ENCODE peak calls at places on chromosomes 6 and 20, in ten cellular contexts. E is glutamatergic neuron, O is ovary, Y is epithelial cell of proximal tubule, R is A549, Q is MCF 10A, G is foreskin fibroblast, T is PC-9, K is GM23338, C is fibroblast of the aortic adventitia. A is an unnamed sample.

GRCh38 chr6:53495496-53495895 is 49.4 kb downstream of the GCLC start:
- DNase-seq in E (no peak), O (no peak), Y (no peak), R (no peak), Q (no peak), G (no peak), T (no peak), K (no peak), C (no peak), A (no peak)

GRCh38 chr20:46348972-46349741 is 40.9 kb upstream of the CDH22 start:
- DNase-seq in E (peak; percentile 89), O (peak; percentile 76), Y (no peak), R (peak; percentile 67), Q (peak; percentile 47), G (no peak), T (no peak), K (peak; percentile 87), C (peak; percentile 49), A (peak; percentile 59)

GRCh38 chr6:158787395-158787794 is 31.8 kb downstream of the EZR start:
- DNase-seq in E (no peak), O (no peak), Y (no peak), R (no peak), Q (no peak), G (no peak), T (no peak), K (no peak), C (no peak), A (peak; percentile 10)

GRCh38 chr6:89160693-89161092 is 14.8 kb downstream of the PM20D2 start:
- DNase-seq in E (no peak), O (no peak), Y (no peak), R (no peak), Q (no peak), G (no peak), T (no peak), K (no peak), C (no peak), A (no peak)

GRCh38 chr6:31901415-31901952 is 402 bp downstream of the ZBTB12 start:
- DNase-seq in E (no peak), O (no peak), Y (no peak), R (peak; percentile 31), Q (peak; percentile 33), G (peak; percentile 47), T (no peak), K (peak; percentile 63), C (peak; percentile 45), A (peak; percentile 69)

GRCh38 chr6:69693749-69694148 is 103.1 kb downstream of the LMBRD1 start:
- DNase-seq in E (no peak), O (no peak), Y (no peak), R (no peak), Q (peak; percentile 26), G (peak; percentile 6), T (no peak), K (no peak), C (peak; percentile 4), A (no peak)

GRCh38 chr6:91081452-91082067 is 494.7 kb upstream of the MAP3K7 start:
- DNase-seq in E (no peak), O (no peak), Y (no peak), R (peak; percentile 2), Q (peak; percentile 61), G (peak; percentile 0), T (no peak), K (peak; percentile 84), C (peak; percentile 38), A (no peak)

GRCh38 chr6:144127097-144127496 is 23.2 kb upstream of the STX11 start:
- DNase-seq in E (no peak), O (no peak), Y (no peak), R (no peak), Q (no peak), G (no peak), T (no peak), K (no peak), C (no peak), A (no peak)

DNA sequence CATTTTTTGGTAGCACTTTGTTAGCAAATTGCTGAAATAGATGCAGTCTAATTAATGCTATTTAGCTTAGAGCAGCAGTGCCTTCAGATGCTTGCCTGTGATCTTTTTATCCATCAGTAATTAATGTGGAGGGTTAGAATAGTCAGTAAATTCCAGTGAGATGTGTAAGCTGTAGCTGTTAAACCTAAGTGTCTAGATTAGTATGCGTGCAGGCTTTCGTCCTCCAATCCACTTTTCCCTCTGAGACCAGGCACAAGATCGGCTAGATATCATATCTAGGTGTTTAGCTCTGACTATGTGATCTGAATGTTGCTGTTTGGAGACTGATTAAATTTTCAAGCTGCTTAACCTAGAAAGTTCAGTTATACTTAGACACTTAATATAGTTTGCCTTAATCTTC is 41.1 kb downstream of the XRN2 start:
- DNase-seq in E (no peak), O (no peak), Y (no peak), R (no peak), Q (no peak), G (no peak), T (no peak), K (no peak), C (no peak), A (no peak)
- TF ChIP-seq CTCF in E (no peak), O (no peak), Y (no peak), R (no peak), Q (no peak), G (no peak), T (no peak), K (no peak), C (no peak), A (no peak)

DNA sequence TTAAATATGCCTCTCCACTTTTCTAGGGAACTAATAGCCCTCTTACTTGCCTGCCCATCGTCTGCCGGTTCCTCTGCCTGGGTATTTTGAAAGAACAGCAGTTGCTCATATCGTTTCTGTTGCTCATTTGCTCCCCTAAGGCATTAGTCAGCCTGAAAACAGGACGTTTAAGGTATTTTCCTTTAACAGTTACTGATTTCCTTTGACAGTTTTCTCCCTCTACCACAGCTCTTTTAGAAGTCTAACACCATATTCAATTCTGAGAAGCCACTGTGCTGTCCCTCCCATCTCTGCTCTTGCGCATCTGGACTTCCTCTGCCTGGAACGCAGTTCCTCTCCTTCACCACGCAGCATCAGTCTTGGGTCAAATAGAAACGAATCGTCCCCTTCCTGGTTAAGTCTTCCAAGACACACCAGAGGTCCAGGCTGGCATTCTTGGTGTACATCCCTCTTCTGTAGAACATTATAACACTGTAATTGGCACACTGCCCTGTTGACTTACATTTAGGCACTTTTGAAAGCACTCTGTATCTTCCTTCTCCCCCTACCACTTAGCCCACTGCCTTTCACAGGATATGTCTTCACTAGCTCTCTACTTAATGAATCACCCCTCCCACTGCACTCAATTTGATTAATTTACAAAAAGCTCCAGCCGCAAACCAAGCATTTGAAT is 141.0 kb upstream of the CARMIL1 start:
- DNase-seq in E (no peak), O (peak; percentile 49), Y (no peak), R (peak; percentile 38), Q (peak; percentile 84), G (peak; percentile 78), T (no peak), K (no peak), C (peak; percentile 82), A (peak; percentile 70)
- TF ChIP-seq CTCF in E (no peak), O (peak; percentile 13), Y (no peak), R (peak; percentile 8), Q (peak; percentile 17), G (peak; percentile 44), T (no peak), K (no peak), C (peak; percentile 53), A (peak; percentile 30)

GRCh38 chr20:38789503-38790209 is 15.8 kb upstream of the PPP1R16B start:
- DNase-seq in E (no peak), O (no peak), Y (peak; percentile 3), R (no peak), Q (peak; percentile 38), G (peak; percentile 35), T (peak; percentile 84), K (peak; percentile 23), C (peak; percentile 22), A (no peak)

GRCh38 chr20:38791291-38791690 is 14.2 kb upstream of the PPP1R16B start:
- DNase-seq in E (no peak), O (no peak), Y (no peak), R (no peak), Q (no peak), G (no peak), T (no peak), K (no peak), C (no peak), A (no peak)

GRCh38 chr20:38791940-38792339 is 13.6 kb upstream of the PPP1R16B start:
- DNase-seq in E (no peak), O (no peak), Y (no peak), R (no peak), Q (no peak), G (no peak), T (no peak), K (no peak), C (no peak), A (no peak)

GRCh38 chr20:38787870-38788269 is 17.6 kb upstream of the PPP1R16B start:
- DNase-seq in E (no peak), O (no peak), Y (no peak), R (no peak), Q (no peak), G (no peak), T (no peak), K (no peak), C (no peak), A (no peak)

DNA sequence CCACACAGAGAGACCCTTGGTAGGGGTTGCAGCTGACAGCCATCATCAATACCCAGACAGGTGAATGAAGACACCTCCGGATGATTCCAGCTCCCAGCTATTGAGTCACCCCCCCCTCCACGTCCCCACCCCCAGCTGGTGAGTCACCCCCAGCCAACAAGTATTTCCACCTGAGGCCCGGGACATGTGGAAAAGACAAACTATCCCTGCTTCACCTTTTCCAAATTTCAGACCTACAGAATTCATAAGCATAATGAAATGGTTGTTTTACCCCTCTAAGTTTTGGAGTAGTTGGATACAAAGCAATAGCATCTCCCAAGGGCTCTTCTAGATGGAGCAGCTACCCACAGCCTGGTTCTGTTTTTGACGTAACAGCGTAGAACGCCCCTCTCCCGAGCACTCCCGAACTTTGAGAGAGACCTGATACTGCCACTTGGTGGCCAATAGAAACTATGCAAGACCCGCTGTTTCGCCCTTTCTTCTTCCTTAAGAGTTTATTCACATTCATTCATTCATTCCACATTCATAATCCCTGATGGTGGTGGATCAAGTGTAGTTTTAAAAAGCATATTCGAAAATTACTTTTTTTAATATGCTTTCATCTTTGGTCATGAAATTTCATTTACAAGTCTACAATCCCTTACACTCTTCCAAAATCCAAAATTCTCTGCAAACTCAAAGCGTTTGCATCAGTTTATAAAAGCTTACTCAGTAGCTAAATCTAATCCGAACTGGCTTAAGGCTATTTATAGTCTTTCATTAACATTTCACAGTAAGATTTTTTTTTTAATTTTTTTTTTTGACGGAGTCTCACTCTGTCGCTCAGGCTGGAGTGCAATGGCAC is 15.1 kb upstream of the PPP1R16B start:
- DNase-seq in E (peak; percentile 40), O (no peak), Y (no peak), R (peak; percentile 46), Q (peak; percentile 47), G (no peak), T (peak; percentile 61), K (peak; percentile 92), C (peak; percentile 55), A (peak; percentile 25)
- TF ChIP-seq CTCF in E (peak; percentile 71), O (no peak), Y (peak; percentile 74), R (peak; percentile 81), Q (no peak), G (peak; percentile 66), T (peak; percentile 85), K (peak; percentile 70), C (peak; percentile 68), A (peak; percentile 52)

DNA sequence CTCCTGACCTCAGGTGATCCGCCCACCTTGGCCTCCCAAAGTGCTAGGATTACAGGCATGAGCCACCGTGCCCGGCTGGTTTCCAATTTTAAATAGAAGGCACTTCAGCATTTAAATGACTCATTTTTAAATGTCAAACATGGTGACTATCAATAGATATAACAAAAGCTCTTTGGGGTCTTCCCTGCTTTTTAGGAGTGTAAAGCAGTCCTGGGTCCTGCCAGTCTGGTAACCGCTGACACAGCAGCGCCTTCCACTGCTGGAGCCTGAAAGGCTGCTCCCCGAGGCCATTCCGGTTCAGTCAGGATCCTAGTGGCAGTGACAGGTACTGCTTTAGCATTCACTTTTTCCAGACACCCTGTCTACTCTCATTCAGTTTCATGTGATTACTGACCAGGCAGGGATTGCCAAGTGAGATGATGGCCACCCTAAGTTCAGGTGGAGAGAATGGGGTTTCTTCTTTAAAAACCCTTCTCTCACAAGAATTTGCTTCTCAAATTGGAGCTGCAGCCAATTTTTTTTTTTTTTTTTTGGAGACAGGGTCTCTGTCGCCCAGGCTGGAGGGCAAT is 5.1 kb downstream of the DIDO1 start:
- DNase-seq in E (peak; percentile 75), O (no peak), Y (no peak), R (peak; percentile 82), Q (peak; percentile 79), G (no peak), T (peak; percentile 56), K (peak; percentile 90), C (peak; percentile 45), A (peak; percentile 78)
- TF ChIP-seq CTCF in E (peak; percentile 80), O (no peak), Y (peak; percentile 72), R (no peak), Q (peak; percentile 44), G (peak; percentile 36), T (peak; percentile 69), K (peak; percentile 50), C (peak; percentile 74), A (peak; percentile 71)

A was measured in adrenal gland.